ENCODE peak calls at places on chromosomes 2 and 18, in eight cellular contexts. I, A, O, T, Z, Q, X and R are unnamed samples.

GRCh38 chr2:233414273-233414654 is 60.0 kb downstream of the DGKD start:
- DNase-seq in T (peak), A (no peak), Q (no peak), O (peak), I (no peak), X (no peak), Z (no peak), R (no peak)

GRCh38 chr2:52881606-52882005 is 886.0 kb upstream of the CHAC2 start:
- DNase-seq in A (peak), T (no peak), Z (no peak), O (peak), I (peak), X (no peak), Q (peak), R (no peak)

GRCh38 chr18:24447961-24448360 is 12.5 kb upstream of the HRH4 start:
- DNase-seq in Z (no peak), O (no peak), A (no peak), Q (no peak), T (no peak), I (no peak), X (no peak), R (no peak)

GRCh38 chr2:102063948-102064678 is 72.4 kb downstream of the IL1R2 start:
- DNase-seq in T (peak), X (peak), Z (peak), A (peak), Q (peak), O (peak), I (peak), R (no peak)

GRCh38 chr2:45944075-45944474 is 292.6 kb downstream of the PRKCE start:
- DNase-seq in Q (peak), O (peak), Z (peak), T (no peak), A (peak), X (no peak), I (peak), R (no peak)

GRCh38 chr2:104033399-104033798 is 820.5 kb upstream of the POU3F3 start:
- DNase-seq in T (no peak), O (no peak), X (no peak), I (peak), A (no peak), Z (no peak), Q (no peak), R (no peak)

GRCh38 chr2:222055328-222055727 is 243.5 kb downstream of the PAX3 start:
- DNase-seq in X (no peak), Q (no peak), Z (no peak), A (no peak), I (no peak), O (no peak), T (no peak), R (no peak)

GRCh38 chr2:197975956-197976519 is 171.6 kb downstream of the PLCL1 start:
- DNase-seq in Q (no peak), Z (peak), A (no peak), T (no peak), O (no peak), X (no peak), I (no peak), R (no peak)

GRCh38 chr2:96138146-96139145 is at the start of gene ASTL:
- DNase-seq in Z (peak), I (peak), O (peak), X (no peak), A (peak), T (no peak), Q (no peak), R (no peak)

GRCh38 chr2:201890447-201890846 is 84.1 kb downstream of the CDK15 start:
- DNase-seq in Q (no peak), T (no peak), X (no peak), A (no peak), Z (peak), O (peak), I (peak), R (no peak)

GRCh38 chr2:170716851-170717598 is 1.9 kb downstream of the SP5 start:
- DNase-seq in X (peak), Q (no peak), Z (peak), O (no peak), I (peak), T (peak), A (no peak), R (no peak)

GRCh38 chr2:231351648-231352047 is 43.9 kb upstream of the B3GNT7 start:
- DNase-seq in A (no peak), O (no peak), T (no peak), Q (no peak), I (no peak), X (no peak), Z (no peak), R (no peak)

GRCh38 chr18:66510357-66511027 is 93.4 kb downstream of the CDH19 start:
- DNase-seq in A (no peak), O (peak), X (no peak), T (no peak), Z (no peak), Q (no peak), I (peak), R (no peak)

GRCh38 chr2:191051825-191052778 is 38.1 kb upstream of the STAT1 start:
- DNase-seq in Z (peak), I (peak), A (peak), O (peak), Q (no peak), X (no peak), T (no peak), R (no peak)

GRCh38 chr2:230234122-230234722 is 8.7 kb downstream of the SP140 start:
- DNase-seq in A (no peak), Z (no peak), O (no peak), T (no peak), X (no peak), I (no peak), Q (no peak), R (no peak)

GRCh38 chr18:60891936-60892335 is 441.3 kb upstream of the CDH20 start:
- DNase-seq in I (no peak), X (no peak), A (no peak), O (peak), Q (no peak), Z (no peak), T (no peak), R (no peak)

GRCh38 chr18:50374170-50374752 is 585 bp upstream of the SKA1 start:
- DNase-seq in X (no peak), A (no peak), I (no peak), Z (no peak), Q (no peak), O (no peak), T (no peak), R (no peak)

GRCh38 chr2:67666386-67667053 is 269.4 kb downstream of the ETAA1 start:
- DNase-seq in X (peak), Q (no peak), Z (no peak), I (no peak), T (peak), O (no peak), A (no peak), R (no peak)

GRCh38 chr18:2954869-2955645 is 57.9 kb downstream of the LPIN2 start:
- DNase-seq in I (no peak), X (no peak), T (no peak), A (no peak), O (no peak), Z (no peak), Q (no peak), R (no peak)

GRCh38 chr2:61090386-61090921 is 24.8 kb downstream of the SANBR start:
- DNase-seq in I (peak), A (peak), X (no peak), O (no peak), Q (peak), Z (peak), T (no peak), R (no peak)

GRCh38 chr2:109435866-109436634 is 177.7 kb downstream of the SEPTIN10 start:
- DNase-seq in I (peak), T (peak), X (peak), Z (peak), O (no peak), A (peak), Q (no peak), R (no peak)

GRCh38 chr2:71617266-71617665 is 163.9 kb downstream of the DYSF start:
- DNase-seq in O (no peak), Z (no peak), X (no peak), A (no peak), I (no peak), Q (no peak), T (peak), R (peak)

GRCh38 chr2:129462967-129463366 is 516.5 kb upstream of the RAB6C start:
- DNase-seq in O (no peak), X (no peak), T (no peak), Q (no peak), I (no peak), Z (no peak), A (no peak), R (no peak)

GRCh38 chr18:74654637-74655036 is 57.0 kb downstream of the ZNF407 start:
- DNase-seq in T (no peak), A (no peak), I (peak), Q (no peak), O (no peak), X (no peak), Z (peak), R (no peak)

GRCh38 chr2:238790877-238791276 is 57.0 kb upstream of the TWIST2 start:
- DNase-seq in Q (no peak), T (no peak), Z (peak), O (no peak), I (no peak), A (no peak), X (no peak), R (no peak)

GRCh38 chr2:62785216-62785615 is 79.7 kb downstream of the EHBP1 start:
- DNase-seq in A (peak), T (no peak), X (no peak), I (peak), Q (peak), O (peak), Z (no peak), R (no peak)

GRCh38 chr18:24559474-24560018 is 99.1 kb downstream of the HRH4 start:
- DNase-seq in Q (no peak), X (no peak), Z (no peak), T (no peak), A (no peak), O (no peak), I (no peak), R (no peak)

GRCh38 chr18:75915941-75916640 is 488.6 kb upstream of the SMIM21 start:
- DNase-seq in X (no peak), I (no peak), Q (no peak), T (no peak), Z (peak), O (no peak), A (no peak), R (no peak)

GRCh38 chr2:180196419-180196977 is 189.4 kb upstream of the CWC22 start:
- DNase-seq in X (no peak), A (no peak), T (no peak), Z (no peak), Q (no peak), I (peak), O (peak), R (no peak)

GRCh38 chr2:162029287-162029901 is 44.6 kb downstream of the DPP4 start:
- DNase-seq in O (peak), Z (peak), T (no peak), X (no peak), A (no peak), Q (no peak), I (peak), R (no peak)

GRCh38 chr2:168210898-168211570 is 36.4 kb downstream of the STK39 start:
- DNase-seq in T (no peak), O (peak), I (peak), A (peak), X (no peak), Z (peak), Q (peak), R (no peak)

GRCh38 chr2:33059452-33060156 is 112.9 kb downstream of the LTBP1 start:
- DNase-seq in X (no peak), O (no peak), A (no peak), T (no peak), Q (no peak), I (no peak), Z (peak), R (no peak)

GRCh38 chr2:39385172-39385571 is 51.9 kb downstream of the MAP4K3 start:
- DNase-seq in Q (no peak), T (no peak), Z (no peak), I (no peak), O (peak), X (no peak), A (no peak), R (no peak)

GRCh38 chr2:204948364-204948763 is 403.1 kb downstream of the PARD3B start:
- DNase-seq in X (no peak), I (no peak), A (no peak), Z (no peak), Q (no peak), T (no peak), O (no peak), R (no peak)

GRCh38 chr2:12807907-12808810 is 91.4 kb downstream of the TRIB2 start:
- DNase-seq in I (peak), Z (peak), O (no peak), X (no peak), A (no peak), Q (no peak), T (no peak), R (no peak)

GRCh38 chr2:64391940-64392339 is 62.0 kb upstream of the LGALSL start:
- DNase-seq in X (no peak), Q (no peak), T (no peak), O (no peak), Z (no peak), I (no peak), A (no peak), R (no peak)

GRCh38 chr2:74147729-74148456 is at the start of gene BOLA3:
- DNase-seq in A (peak), T (peak), I (peak), Z (peak), X (peak), O (peak), Q (no peak), R (peak)

GRCh38 chr2:74149249-74149530 is 1.5 kb upstream of the BOLA3 start:
- DNase-seq in A (no peak), Q (no peak), I (no peak), Z (no peak), O (no peak), X (no peak), T (no peak), R (no peak)

GRCh38 chr2:74149570-74150319 is 2.0 kb upstream of the BOLA3 start:
- DNase-seq in O (no peak), Q (no peak), Z (no peak), I (no peak), A (no peak), T (no peak), X (no peak), R (no peak)

GRCh38 chr2:74146929-74147728 is 583 bp downstream of the BOLA3 start:
- DNase-seq in O (peak), I (peak), Q (no peak), Z (peak), X (no peak), A (peak), T (no peak), R (no peak)

GRCh38 chr2:74148457-74149248 is 941 bp upstream of the BOLA3 start:
- DNase-seq in A (no peak), X (no peak), T (no peak), O (no peak), Q (no peak), Z (no peak), I (no peak), R (no peak)
- TF ChIP-seq CTCF in A (no peak), X (no peak), T (no peak), O (no peak), Q (no peak), Z (no peak), I (no peak), R (no peak)

DNA sequence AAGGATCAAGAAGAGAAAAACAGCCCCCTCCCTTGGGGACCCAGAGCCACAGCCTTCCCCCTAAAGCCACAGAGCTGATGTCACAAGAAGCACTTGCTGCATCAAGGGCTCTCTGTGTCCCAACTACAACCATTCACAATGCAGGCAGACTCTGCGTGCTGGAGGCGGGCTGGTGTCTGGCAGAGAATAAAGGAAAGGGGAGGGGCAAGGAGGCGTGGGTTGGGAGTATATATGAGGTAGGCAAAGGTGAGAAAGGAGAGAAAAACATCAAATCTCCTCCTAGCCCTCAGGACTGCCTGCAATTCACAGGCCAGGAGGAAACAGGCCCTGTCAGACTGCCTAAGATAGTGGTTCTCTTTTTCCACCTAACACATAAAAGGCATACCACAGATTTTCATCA is 48.7 kb upstream of the IHH start:
- DNase-seq in Q (no peak), I (no peak), A (no peak), O (no peak), X (no peak), T (no peak), Z (no peak), R (no peak)
- TF ChIP-seq CTCF in Q (no peak), I (no peak), A (no peak), O (no peak), X (no peak), T (no peak), Z (no peak), R (no peak)

DNA sequence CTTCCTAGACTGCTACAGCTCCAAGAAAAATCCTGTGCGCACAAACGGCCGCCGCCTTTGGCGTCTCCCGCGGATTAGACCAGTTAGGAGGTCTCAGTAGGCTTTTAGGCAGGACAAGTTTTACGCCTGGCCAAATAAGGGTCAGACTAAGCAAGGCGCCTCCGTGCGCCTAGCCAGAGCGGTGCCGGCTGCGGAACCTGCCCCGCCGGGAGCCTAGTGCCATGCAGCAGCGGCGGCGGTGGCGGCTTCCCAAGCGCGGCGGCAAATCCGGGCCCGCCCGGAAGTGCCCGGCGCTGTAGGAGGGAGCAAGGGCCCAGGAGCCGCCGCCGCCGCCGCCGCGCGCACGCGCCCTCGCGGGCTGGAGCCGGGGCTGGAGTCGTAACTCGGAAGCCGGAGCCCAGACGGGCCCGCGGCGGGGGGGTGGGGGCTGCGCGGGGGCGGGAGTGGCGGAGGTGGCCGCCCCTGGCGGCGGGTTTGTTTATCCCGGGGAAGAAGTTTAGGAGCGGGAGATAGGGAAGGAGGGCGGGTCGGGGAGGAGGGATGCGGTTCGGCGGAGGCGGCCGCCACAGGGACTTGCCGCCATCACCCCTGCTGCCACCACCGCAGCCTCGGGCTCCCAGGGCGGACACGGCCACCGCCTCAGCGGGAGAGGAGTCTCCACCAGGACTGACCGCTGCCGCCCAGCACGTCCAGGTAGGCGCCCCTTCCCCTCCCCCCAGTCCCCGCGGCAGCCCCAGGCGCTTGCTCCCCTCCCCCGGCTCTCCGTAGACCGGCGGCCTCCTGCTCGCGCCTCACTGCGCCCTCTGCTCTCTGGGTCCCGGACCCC is at the start of gene SPOPL:
- DNase-seq in T (peak), Z (peak), O (peak), I (peak), Q (peak), X (peak), A (peak), R (peak)
- TF ChIP-seq CTCF in T (peak), Z (peak), O (no peak), I (no peak), Q (no peak), X (peak), A (peak), R (no peak)

DNA sequence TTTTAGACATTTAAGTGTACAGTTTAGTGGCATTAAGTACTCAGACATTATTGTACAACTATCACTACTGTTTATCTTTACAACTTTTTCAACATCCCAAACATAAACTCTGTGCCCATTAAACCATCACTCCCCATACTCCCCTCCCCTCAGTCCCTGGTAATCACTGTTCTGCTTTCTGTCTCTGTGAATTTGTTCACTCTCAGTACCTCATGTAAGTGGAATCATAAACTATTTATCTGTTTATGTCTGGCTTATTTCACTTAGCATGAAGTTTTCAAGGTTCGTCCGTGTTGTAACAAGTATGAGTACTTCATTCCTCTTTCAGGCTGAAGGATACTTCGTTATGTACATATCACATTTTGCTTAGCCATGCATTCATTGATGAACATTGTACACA is 9.8 kb upstream of the RUFY4 start:
- DNase-seq in Z (no peak), X (no peak), T (no peak), A (no peak), I (no peak), Q (no peak), O (no peak), R (no peak)
- TF ChIP-seq CTCF in Z (no peak), X (no peak), T (no peak), A (no peak), I (no peak), Q (no peak), O (no peak), R (no peak)